ENCODE peak calls at places on chromosomes 6 and 20, in four cellular contexts. One of them, this sample, is unnamed.

GRCh38 chr6:11785449-11785951 is 6.9 kb upstream of the ADTRP start:
- DNase-seq in HepG2: no peak
- DNase-seq in A549: no peak
- DNase-seq in K562: no peak
- DNase-seq in this sample: no peak

GRCh38 chr6:11833626-11834592 is 55.3 kb upstream of the ADTRP start:
- DNase-seq in A549: no peak
- DNase-seq in K562: peak; percentile 33
- DNase-seq in HepG2: no peak
- DNase-seq in this sample: no peak

GRCh38 chr6:11803596-11803981 is 25.0 kb upstream of the ADTRP start:
- DNase-seq in HepG2: no peak
- DNase-seq in A549: no peak
- DNase-seq in K562: no peak
- DNase-seq in this sample: no peak

GRCh38 chr6:136403166-136403980 is 113.7 kb upstream of the BCLAF1 start:
- DNase-seq in A549: peak; percentile 99
- DNase-seq in HepG2: no peak
- DNase-seq in K562: peak; percentile 47
- DNase-seq in this sample: peak; percentile 6

GRCh38 chr6:136086686-136087085 is 163.4 kb downstream of the MTFR2 start:
- DNase-seq in A549: no peak
- DNase-seq in HepG2: no peak
- DNase-seq in K562: no peak
- DNase-seq in this sample: no peak

GRCh38 chr6:117072134-117072533 is 193.2 kb upstream of the VGLL2 start:
- DNase-seq in K562: no peak
- DNase-seq in A549: no peak
- DNase-seq in HepG2: no peak
- DNase-seq in this sample: no peak

GRCh38 chr20:17797163-17797562 is 97.4 kb downstream of the BANF2 start:
- DNase-seq in A549: no peak
- DNase-seq in K562: no peak
- DNase-seq in HepG2: peak; percentile 34
- DNase-seq in this sample: no peak

GRCh38 chr20:62620624-62621023 is 21.7 kb upstream of the SLCO4A1 start:
- DNase-seq in A549: no peak
- DNase-seq in HepG2: no peak
- DNase-seq in K562: no peak
- DNase-seq in this sample: no peak

GRCh38 chr6:111809264-111809663 is 64.0 kb downstream of the FYN start:
- DNase-seq in HepG2: no peak
- DNase-seq in K562: no peak
- DNase-seq in A549: no peak
- DNase-seq in this sample: no peak

GRCh38 chr20:48921168-48921882 is at the start of gene ARFGEF2:
- DNase-seq in HepG2: peak; percentile 92
- DNase-seq in A549: peak; percentile 91
- DNase-seq in K562: peak; percentile 97
- DNase-seq in this sample: peak; percentile 93

GRCh38 chr20:16205505-16205904 is 367.7 kb downstream of the KIF16B start:
- DNase-seq in A549: no peak
- DNase-seq in HepG2: no peak
- DNase-seq in K562: no peak
- DNase-seq in this sample: no peak

GRCh38 chr6:141264101-141264500 is 868.6 kb upstream of the GJE1 start:
- DNase-seq in HepG2: no peak
- DNase-seq in A549: peak; percentile 17
- DNase-seq in K562: no peak
- DNase-seq in this sample: no peak

GRCh38 chr6:146666909-146667308 is 68.1 kb downstream of the ADGB start:
- DNase-seq in K562: no peak
- DNase-seq in A549: no peak
- DNase-seq in HepG2: no peak
- DNase-seq in this sample: no peak

GRCh38 chr6:93423542-93423941 is 4.2 kb upstream of the EPHA7 start:
- DNase-seq in HepG2: peak; percentile 62
- DNase-seq in A549: peak; percentile 62
- DNase-seq in K562: no peak
- DNase-seq in this sample: peak; percentile 35

GRCh38 chr20:47317127-47317895 is 39.2 kb downstream of the ZMYND8 start:
- DNase-seq in HepG2: peak; percentile 56
- DNase-seq in A549: peak; percentile 82
- DNase-seq in K562: peak; percentile 76
- DNase-seq in this sample: peak; percentile 97

GRCh38 chr6:140572129-140572528 is 1197.7 kb upstream of the CITED2 start:
- DNase-seq in HepG2: no peak
- DNase-seq in A549: no peak
- DNase-seq in K562: no peak
- DNase-seq in this sample: peak; percentile 96

GRCh38 chr20:33009214-33010132 is 2.0 kb downstream of the BPIFB2 start:
- DNase-seq in A549: no peak
- DNase-seq in K562: no peak
- DNase-seq in HepG2: peak; percentile 99
- DNase-seq in this sample: no peak

GRCh38 chr20:53788253-53789022 is 194.8 kb upstream of the ZNF217 start:
- DNase-seq in HepG2: no peak
- DNase-seq in A549: no peak
- DNase-seq in K562: no peak
- DNase-seq in this sample: no peak

GRCh38 chr6:132067286-132067685 is 116.1 kb upstream of the CCN2 start:
- DNase-seq in A549: no peak
- DNase-seq in HepG2: no peak
- DNase-seq in K562: no peak
- DNase-seq in this sample: peak; percentile 82

GRCh38 chr6:21824431-21825180 is 231.1 kb downstream of the SOX4 start:
- DNase-seq in A549: peak; percentile 30
- DNase-seq in HepG2: no peak
- DNase-seq in K562: no peak
- DNase-seq in this sample: no peak

GRCh38 chr6:21665436-21666199 is 72.1 kb downstream of the SOX4 start:
- DNase-seq in A549: no peak
- DNase-seq in HepG2: no peak
- DNase-seq in K562: no peak
- DNase-seq in this sample: peak; percentile 30

GRCh38 chr6:73340048-73340447 is 14.0 kb downstream of the DPPA5 start:
- DNase-seq in A549: no peak
- DNase-seq in K562: no peak
- DNase-seq in HepG2: no peak
- DNase-seq in this sample: no peak

GRCh38 chr6:157244175-157244574 is 79.1 kb downstream of the TMEM242 start:
- DNase-seq in HepG2: no peak
- DNase-seq in A549: no peak
- DNase-seq in K562: no peak
- DNase-seq in this sample: peak; percentile 59
- TF ChIP-seq MAX in HepG2: no peak
- TF ChIP-seq MAX in A549: no peak
- TF ChIP-seq MAX in K562: no peak
- TF ChIP-seq MAX in this sample: no peak

GRCh38 chr6:166483026-166483425 is 100.3 kb upstream of the MPC1 start:
- DNase-seq in HepG2: no peak
- DNase-seq in K562: no peak
- DNase-seq in A549: no peak
- DNase-seq in this sample: no peak

GRCh38 chr6:166484863-166485262 is 101.6 kb downstream of the RAMACL start:
- DNase-seq in K562: no peak
- DNase-seq in HepG2: no peak
- DNase-seq in A549: no peak
- DNase-seq in this sample: no peak

GRCh38 chr6:166486536-166486880 is 100.0 kb downstream of the RAMACL start:
- DNase-seq in HepG2: no peak
- DNase-seq in K562: no peak
- DNase-seq in A549: no peak
- DNase-seq in this sample: no peak

GRCh38 chr6:166485651-166486535 is 100.6 kb downstream of the RAMACL start:
- DNase-seq in HepG2: no peak
- DNase-seq in A549: no peak
- DNase-seq in K562: no peak
- DNase-seq in this sample: no peak

DNA sequence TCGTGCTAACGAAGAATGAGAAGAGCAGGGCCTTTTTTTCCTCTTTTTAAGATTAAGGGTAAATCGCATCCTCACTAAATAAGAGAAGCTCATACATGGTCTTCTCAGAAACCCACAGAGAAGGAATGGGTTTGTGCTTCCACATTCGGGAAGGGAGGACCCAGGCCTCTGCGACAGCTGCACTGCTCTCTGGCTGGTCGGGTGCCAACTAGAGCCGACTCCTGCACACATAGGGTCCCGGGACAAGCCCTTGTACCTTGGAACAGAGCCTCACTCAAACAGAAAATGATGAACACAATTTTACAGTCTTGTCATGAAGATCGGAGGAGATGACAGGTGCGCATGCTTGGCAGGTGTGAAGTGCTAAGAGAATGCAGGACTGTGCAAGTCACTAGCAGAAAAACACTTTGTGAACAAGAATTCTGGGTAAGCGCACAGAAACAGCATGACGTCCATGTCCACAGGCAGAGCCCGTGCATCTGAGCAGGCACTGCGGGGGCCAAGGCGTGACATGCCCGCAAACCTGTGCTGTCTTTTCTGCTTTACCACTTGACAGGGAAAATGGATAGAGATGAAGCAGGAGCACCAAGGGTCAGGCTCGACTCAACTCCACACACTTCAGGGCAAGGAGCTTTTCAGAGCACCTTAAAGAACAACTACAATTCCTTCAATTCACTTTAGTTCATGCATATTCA is 101.0 kb upstream of the MPC1 start:
- DNase-seq in K562: no peak
- DNase-seq in HepG2: no peak
- DNase-seq in A549: no peak
- DNase-seq in this sample: no peak
- TF ChIP-seq MYC in K562: no peak
- TF ChIP-seq MYC in HepG2: no peak
- TF ChIP-seq MYC in A549: no peak
- TF ChIP-seq MYC in this sample: no peak

GRCh38 chr6:33123732-33124524 is 48.1 kb downstream of the HLA-DPB1 start:
- DNase-seq in HepG2: peak; percentile 55
- DNase-seq in K562: peak; percentile 71
- DNase-seq in A549: peak; percentile 59
- DNase-seq in this sample: no peak

GRCh38 chr6:33124525-33124901 is 48.7 kb downstream of the HLA-DPB1 start:
- DNase-seq in K562: no peak
- DNase-seq in A549: no peak
- DNase-seq in HepG2: no peak
- DNase-seq in this sample: no peak

GRCh38 chr6:33124947-33125346 is 49.2 kb downstream of the HLA-DPB1 start:
- DNase-seq in A549: no peak
- DNase-seq in K562: no peak
- DNase-seq in HepG2: no peak
- DNase-seq in this sample: no peak

GRCh38 chr6:33128318-33128717 is 52.5 kb downstream of the HLA-DPB1 start:
- DNase-seq in HepG2: no peak
- DNase-seq in K562: no peak
- DNase-seq in A549: no peak
- DNase-seq in this sample: no peak

DNA sequence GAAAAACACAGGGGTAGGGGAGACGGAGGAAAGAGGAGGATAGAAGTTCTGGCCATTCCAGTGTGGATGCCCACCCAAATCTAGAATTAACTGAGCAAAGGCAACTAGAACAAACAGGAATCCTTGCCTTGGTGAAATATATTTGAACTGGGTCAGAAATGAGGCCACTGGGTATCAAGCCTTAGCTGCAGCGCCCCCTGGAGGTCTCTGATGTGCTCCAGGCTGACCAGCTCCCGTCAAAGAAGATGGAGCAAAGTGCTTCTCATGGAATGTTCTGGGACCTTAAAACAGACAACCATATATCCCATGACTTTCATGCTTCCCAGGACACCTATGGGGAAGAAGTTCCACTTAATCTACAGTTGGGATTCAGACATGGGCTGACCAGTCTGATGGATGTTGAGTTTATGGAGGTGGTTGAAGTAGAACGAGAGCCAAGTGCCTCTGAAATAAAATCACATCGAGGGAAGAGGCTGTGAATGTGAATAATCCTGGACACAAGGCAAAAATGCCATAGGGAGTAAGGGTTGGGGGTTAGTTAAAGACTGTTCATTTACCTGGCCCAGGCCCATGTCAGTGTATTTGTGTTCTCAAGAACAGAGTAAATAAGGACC is 50.4 kb downstream of the HLA-DPB1 start:
- DNase-seq in A549: peak; percentile 35
- DNase-seq in HepG2: peak; percentile 50
- DNase-seq in K562: peak; percentile 78
- DNase-seq in this sample: peak; percentile 45
- TF ChIP-seq JUN in A549: no peak
- TF ChIP-seq JUN in HepG2: no peak
- TF ChIP-seq JUN in K562: no peak
- TF ChIP-seq JUN in this sample: no peak

DNA sequence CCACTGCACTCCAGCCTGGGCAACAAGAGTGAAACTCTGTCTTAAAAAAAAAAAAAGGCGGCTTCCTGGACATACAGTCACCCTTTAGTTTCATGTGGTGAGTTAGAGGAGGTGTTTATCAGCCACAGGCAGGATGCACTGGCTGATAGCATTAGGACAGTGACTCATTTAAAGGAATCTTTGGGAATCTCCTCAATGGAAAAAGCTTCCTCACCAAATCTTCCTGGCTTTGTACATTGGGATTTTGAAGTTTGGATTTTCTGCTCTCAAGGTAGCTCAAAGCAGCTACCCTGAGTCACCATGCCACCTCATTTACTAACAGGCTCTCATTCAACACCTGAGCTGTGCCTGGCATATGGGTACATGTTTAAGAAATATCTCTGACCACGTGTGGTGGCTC is 20.2 kb downstream of the PRPH2 start:
- DNase-seq in K562: peak; percentile 21
- DNase-seq in A549: peak; percentile 17
- DNase-seq in HepG2: peak; percentile 27
- DNase-seq in this sample: peak; percentile 44
- TF ChIP-seq MAX in K562: no peak
- TF ChIP-seq MAX in A549: no peak
- TF ChIP-seq MAX in HepG2: no peak
- TF ChIP-seq MAX in this sample: no peak

This sample was measured in endothelial cell of umbilical vein.